ENCODE peak calls at places on chromosomes 4 and X, in seven cellular contexts. M, F, Y, P, K, D and W are unnamed samples.

GRCh38 chr4:24794916-24795665 is at the start of gene SOD3:
- DNase-seq in M (peak; percentile 50), F (peak; percentile 74), Y (no peak), P (no peak), K (peak; percentile 18), D (no peak), W (no peak)

GRCh38 chr4:103018391-103019318 is 850 bp downstream of the SLC9B1 start:
- DNase-seq in M (peak; percentile 15), F (no peak), Y (no peak), P (no peak), K (peak; percentile 7), D (peak; percentile 19), W (no peak)

GRCh38 chrX:154348114-154348531 is 26.3 kb downstream of the FLNA start:
- DNase-seq in M (no peak), F (no peak), Y (no peak), P (no peak), K (no peak), D (no peak), W (no peak)

GRCh38 chrX:10001496-10001895 is 34.3 kb downstream of the CLDN34 start:
- DNase-seq in M (no peak), F (no peak), Y (no peak), P (no peak), K (no peak), D (no peak), W (no peak)

GRCh38 chr4:4866833-4867744 is 7.6 kb downstream of the MSX1 start:
- DNase-seq in M (peak; percentile 35), F (peak; percentile 84), Y (no peak), P (no peak), K (no peak), D (peak; percentile 78), W (no peak)

GRCh38 chrX:46838974-46839480 is 2.2 kb downstream of the RP2 start:
- DNase-seq in M (no peak), F (no peak), Y (no peak), P (no peak), K (no peak), D (no peak), W (no peak)

GRCh38 chr4:157819693-157820464 is 352.9 kb downstream of the GASK1B start:
- DNase-seq in M (no peak), F (no peak), Y (no peak), P (no peak), K (no peak), D (no peak), W (no peak)

GRCh38 chrX:115560978-115561604 is at the start of gene PLS3:
- DNase-seq in M (no peak), F (peak; percentile 81), Y (no peak), P (no peak), K (peak; percentile 77), D (peak; percentile 85), W (no peak)

GRCh38 chr4:83255584-83255983 is 29.0 kb downstream of the COQ2 start:
- DNase-seq in M (no peak), F (no peak), Y (no peak), P (no peak), K (no peak), D (no peak), W (no peak)

GRCh38 chrX:119009071-119009470 is 34.7 kb downstream of the LONRF3 start:
- DNase-seq in M (no peak), F (no peak), Y (no peak), P (no peak), K (no peak), D (no peak), W (no peak)

GRCh38 chrX:119004920-119005524 is 30.6 kb downstream of the LONRF3 start:
- DNase-seq in M (peak; percentile 46), F (peak; percentile 62), Y (peak; percentile 25), P (no peak), K (peak; percentile 12), D (peak; percentile 59), W (peak; percentile 27)

GRCh38 chrX:119010491-119010890 is 36.1 kb downstream of the LONRF3 start:
- DNase-seq in M (no peak), F (no peak), Y (no peak), P (no peak), K (no peak), D (no peak), W (no peak)

GRCh38 chrX:119007189-119007770 is 32.9 kb downstream of the LONRF3 start:
- DNase-seq in M (no peak), F (no peak), Y (no peak), P (no peak), K (no peak), D (no peak), W (no peak)

GRCh38 chrX:119008122-119008744 is 33.8 kb downstream of the LONRF3 start:
- DNase-seq in M (peak; percentile 40), F (peak; percentile 58), Y (no peak), P (no peak), K (peak; percentile 6), D (peak; percentile 43), W (peak; percentile 23)
- TF ChIP-seq TAF1 in M (no peak), F (no peak), Y (no peak), P (no peak), K (no peak), D (no peak), W (no peak)

GRCh38 chr4:8912089-8912455 is 40.4 kb upstream of the HMX1 start:
- DNase-seq in M (no peak), F (peak; percentile 39), Y (no peak), P (no peak), K (no peak), D (no peak), W (no peak)
- TF ChIP-seq TAF1 in M (no peak), F (no peak), Y (no peak), P (no peak), K (no peak), D (no peak), W (no peak)

GRCh38 chr4:183738961-183739360 is 79.9 kb downstream of the TRAPPC11 start:
- DNase-seq in M (no peak), F (no peak), Y (no peak), P (no peak), K (no peak), D (no peak), W (no peak)
- TF ChIP-seq TAF1 in M (no peak), F (no peak), Y (no peak), P (no peak), K (no peak), D (no peak), W (no peak)

DNA sequence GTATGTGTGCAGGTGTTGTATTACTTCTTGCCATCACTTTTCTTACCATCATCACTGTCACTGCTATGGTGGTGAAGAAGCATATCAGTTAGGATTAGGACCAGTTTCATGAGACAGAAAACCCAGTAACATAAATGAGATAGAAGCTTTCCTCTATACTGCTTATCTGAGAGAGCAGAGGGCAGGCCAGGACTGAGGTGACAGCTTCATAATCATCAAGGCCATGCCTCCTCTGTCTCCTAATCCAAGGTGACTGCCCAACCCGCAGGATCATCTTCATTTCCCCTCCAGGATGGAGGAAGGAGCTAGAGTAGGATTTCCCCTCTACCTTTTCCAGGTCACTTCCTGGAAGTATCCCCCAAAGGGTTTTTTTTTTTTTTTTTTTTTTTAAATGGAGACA is 35.4 kb downstream of the TMEM131L start:
- DNase-seq in M (no peak), F (no peak), Y (no peak), P (no peak), K (no peak), D (no peak), W (no peak)
- TF ChIP-seq TAF1 in M (no peak), F (no peak), Y (no peak), P (no peak), K (no peak), D (no peak), W (no peak)

GRCh38 chrX:69493766-69494165 is 10.4 kb upstream of the NALF2 start:
- DNase-seq in M (no peak), F (no peak), Y (no peak), P (no peak), K (no peak), D (no peak), W (no peak)

GRCh38 chrX:69493193-69493592 is 10.9 kb upstream of the NALF2 start:
- DNase-seq in M (peak; percentile 30), F (peak; percentile 72), Y (no peak), P (no peak), K (peak; percentile 44), D (peak; percentile 45), W (no peak)

GRCh38 chrX:69501433-69501832 is 2.7 kb upstream of the NALF2 start:
- DNase-seq in M (no peak), F (peak; percentile 65), Y (no peak), P (no peak), K (peak; percentile 52), D (no peak), W (no peak)

DNA sequence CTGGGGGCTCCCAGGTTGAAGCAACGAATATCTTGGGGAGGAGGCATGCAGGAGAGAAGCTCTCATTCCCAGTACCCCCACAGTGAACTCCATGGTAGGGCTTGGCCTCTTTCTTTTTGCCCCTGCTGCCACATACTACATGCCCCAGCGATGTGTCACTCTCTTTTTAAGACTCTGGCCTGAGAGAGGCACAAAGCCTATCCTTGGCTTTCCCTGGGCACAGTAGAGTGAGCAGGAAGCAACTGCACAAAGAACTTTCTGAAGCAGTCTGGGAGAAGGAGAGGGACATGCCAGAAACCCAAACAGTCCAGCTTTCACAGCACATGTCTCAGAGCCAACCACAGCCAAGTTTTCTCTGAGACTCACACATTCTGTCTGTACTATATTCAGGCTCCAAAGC is 8.0 kb upstream of the NALF2 start:
- DNase-seq in M (no peak), F (no peak), Y (no peak), P (no peak), K (no peak), D (no peak), W (no peak)
- TF ChIP-seq TAF1 in M (no peak), F (no peak), Y (no peak), P (no peak), K (no peak), D (no peak), W (no peak)

GRCh38 chrX:24405959-24406358 is 45.5 kb downstream of the SUPT20HL1 start:
- DNase-seq in M (no peak), F (no peak), Y (no peak), P (no peak), K (no peak), D (peak; percentile 20), W (no peak)
- TF ChIP-seq TAF1 in M (no peak), F (no peak), Y (no peak), P (no peak), K (no peak), D (no peak), W (no peak)

GRCh38 chr4:143701365-143701764 is 890 bp upstream of the FREM3 start:
- DNase-seq in M (no peak), F (no peak), Y (no peak), P (no peak), K (no peak), D (no peak), W (no peak)
- TF ChIP-seq TAF1 in M (no peak), F (no peak), Y (no peak), P (no peak), K (no peak), D (no peak), W (no peak)

GRCh38 chrX:24696241-24696640 is 2.5 kb downstream of the POLA1 start:
- DNase-seq in M (no peak), F (no peak), Y (no peak), P (no peak), K (no peak), D (no peak), W (no peak)

GRCh38 chrX:24693453-24694202 is at the start of gene POLA1:
- DNase-seq in M (peak; percentile 88), F (peak; percentile 89), Y (peak; percentile 70), P (peak; percentile 55), K (peak; percentile 92), D (peak; percentile 88), W (peak; percentile 73)

GRCh38 chrX:24694825-24695224 is 1.1 kb downstream of the POLA1 start:
- DNase-seq in M (no peak), F (no peak), Y (no peak), P (no peak), K (no peak), D (no peak), W (no peak)

GRCh38 chrX:24692305-24692704 is 1.4 kb upstream of the POLA1 start:
- DNase-seq in M (no peak), F (no peak), Y (no peak), P (no peak), K (no peak), D (no peak), W (no peak)
- TF ChIP-seq TAF1 in M (no peak), F (no peak), Y (no peak), P (no peak), K (no peak), D (no peak), W (no peak)